ENCODE peak calls at places on chromosomes 4 and X, in five cellular contexts. One of them, this sample, is unnamed.

GRCh38 chr4:123390846-123391456 is 5.6 kb upstream of the SPRY1 start:
- DNase-seq in stimulated activated CD8-positive, alpha-beta memory T cell treated with anti-CD3 and anti-CD28 coated beads, Interleukin-4, amount 100 ng/mL, for 4 hours: no peak
- DNase-seq in mucosa of descending colon: no peak
- DNase-seq in type B pancreatic cell: no peak
- DNase-seq in MM.1S: peak
- DNase-seq in this sample: peak

GRCh38 chrX:18946157-18946556 is 37.8 kb downstream of the PHKA2 start:
- DNase-seq in stimulated activated CD8-positive, alpha-beta memory T cell treated with anti-CD3 and anti-CD28 coated beads, Interleukin-4, amount 100 ng/mL, for 4 hours: no peak
- DNase-seq in mucosa of descending colon: no peak
- DNase-seq in type B pancreatic cell: no peak
- DNase-seq in MM.1S: no peak
- DNase-seq in this sample: no peak

GRCh38 chrX:57453901-57454300 is 137.9 kb upstream of the ZXDB start:
- DNase-seq in stimulated activated CD8-positive, alpha-beta memory T cell treated with anti-CD3 and anti-CD28 coated beads, Interleukin-4, amount 100 ng/mL, for 4 hours: no peak
- DNase-seq in mucosa of descending colon: no peak
- DNase-seq in type B pancreatic cell: no peak
- DNase-seq in MM.1S: peak
- DNase-seq in this sample: peak

GRCh38 chr4:33961751-33962150 is 2282.6 kb downstream of the ARAP2 start:
- DNase-seq in stimulated activated CD8-positive, alpha-beta memory T cell treated with anti-CD3 and anti-CD28 coated beads, Interleukin-4, amount 100 ng/mL, for 4 hours: no peak
- DNase-seq in mucosa of descending colon: no peak
- DNase-seq in type B pancreatic cell: no peak
- DNase-seq in MM.1S: no peak
- DNase-seq in this sample: no peak

GRCh38 chr4:165355900-165356300 is 22.9 kb upstream of the CPE start:
- DNase-seq in stimulated activated CD8-positive, alpha-beta memory T cell treated with anti-CD3 and anti-CD28 coated beads, Interleukin-4, amount 100 ng/mL, for 4 hours: no peak
- DNase-seq in mucosa of descending colon: peak
- DNase-seq in type B pancreatic cell: no peak
- DNase-seq in MM.1S: peak
- DNase-seq in this sample: no peak

GRCh38 chr4:6939761-6940743 is 30.4 kb downstream of the TBC1D14 start:
- DNase-seq in stimulated activated CD8-positive, alpha-beta memory T cell treated with anti-CD3 and anti-CD28 coated beads, Interleukin-4, amount 100 ng/mL, for 4 hours: no peak
- DNase-seq in mucosa of descending colon: no peak
- DNase-seq in type B pancreatic cell: no peak
- DNase-seq in MM.1S: no peak
- DNase-seq in this sample: peak

GRCh38 chrX:44439242-44439641 is 95.8 kb upstream of the EFHC2 start:
- DNase-seq in stimulated activated CD8-positive, alpha-beta memory T cell treated with anti-CD3 and anti-CD28 coated beads, Interleukin-4, amount 100 ng/mL, for 4 hours: no peak
- DNase-seq in mucosa of descending colon: no peak
- DNase-seq in type B pancreatic cell: no peak
- DNase-seq in MM.1S: no peak
- DNase-seq in this sample: no peak

GRCh38 chrX:25968920-25969319 is 169.2 kb upstream of the MAGEB18 start:
- DNase-seq in stimulated activated CD8-positive, alpha-beta memory T cell treated with anti-CD3 and anti-CD28 coated beads, Interleukin-4, amount 100 ng/mL, for 4 hours: no peak
- DNase-seq in mucosa of descending colon: no peak
- DNase-seq in type B pancreatic cell: no peak
- DNase-seq in MM.1S: peak
- DNase-seq in this sample: peak

GRCh38 chr4:3407171-3407771 is 34.5 kb upstream of the HGFAC start:
- DNase-seq in stimulated activated CD8-positive, alpha-beta memory T cell treated with anti-CD3 and anti-CD28 coated beads, Interleukin-4, amount 100 ng/mL, for 4 hours: no peak
- DNase-seq in mucosa of descending colon: no peak
- DNase-seq in type B pancreatic cell: no peak
- DNase-seq in MM.1S: no peak
- DNase-seq in this sample: no peak

GRCh38 chr4:8709729-8710360 is 117.3 kb downstream of the CPZ start:
- DNase-seq in stimulated activated CD8-positive, alpha-beta memory T cell treated with anti-CD3 and anti-CD28 coated beads, Interleukin-4, amount 100 ng/mL, for 4 hours: no peak
- DNase-seq in mucosa of descending colon: no peak
- DNase-seq in type B pancreatic cell: peak
- DNase-seq in MM.1S: no peak
- DNase-seq in this sample: no peak

GRCh38 chr4:22498866-22499265 is 17.0 kb downstream of the ADGRA3 start:
- DNase-seq in stimulated activated CD8-positive, alpha-beta memory T cell treated with anti-CD3 and anti-CD28 coated beads, Interleukin-4, amount 100 ng/mL, for 4 hours: no peak
- DNase-seq in mucosa of descending colon: no peak
- DNase-seq in type B pancreatic cell: no peak
- DNase-seq in MM.1S: no peak
- DNase-seq in this sample: no peak

GRCh38 chr4:82525287-82525898 is 36.4 kb downstream of the TMEM150C start:
- DNase-seq in stimulated activated CD8-positive, alpha-beta memory T cell treated with anti-CD3 and anti-CD28 coated beads, Interleukin-4, amount 100 ng/mL, for 4 hours: no peak
- DNase-seq in mucosa of descending colon: no peak
- DNase-seq in type B pancreatic cell: no peak
- DNase-seq in MM.1S: no peak
- DNase-seq in this sample: no peak

GRCh38 chr4:85092536-85092935 is 126.0 kb upstream of the WDFY3 start:
- DNase-seq in stimulated activated CD8-positive, alpha-beta memory T cell treated with anti-CD3 and anti-CD28 coated beads, Interleukin-4, amount 100 ng/mL, for 4 hours: no peak
- DNase-seq in mucosa of descending colon: no peak
- DNase-seq in type B pancreatic cell: no peak
- DNase-seq in MM.1S: no peak
- DNase-seq in this sample: no peak

GRCh38 chr4:95546866-95547707 is 1.7 kb downstream of the UNC5C start:
- DNase-seq in stimulated activated CD8-positive, alpha-beta memory T cell treated with anti-CD3 and anti-CD28 coated beads, Interleukin-4, amount 100 ng/mL, for 4 hours: no peak
- DNase-seq in mucosa of descending colon: no peak
- DNase-seq in type B pancreatic cell: no peak
- DNase-seq in MM.1S: no peak
- DNase-seq in this sample: no peak

GRCh38 chrX:2608638-2609430 is 82.3 kb upstream of the CD99 start:
- DNase-seq in stimulated activated CD8-positive, alpha-beta memory T cell treated with anti-CD3 and anti-CD28 coated beads, Interleukin-4, amount 100 ng/mL, for 4 hours: peak
- DNase-seq in mucosa of descending colon: peak
- DNase-seq in type B pancreatic cell: peak
- DNase-seq in MM.1S: peak
- DNase-seq in this sample: peak

GRCh38 chr4:116638592-116638991 is 446.8 kb downstream of the TRAM1L1 start:
- DNase-seq in stimulated activated CD8-positive, alpha-beta memory T cell treated with anti-CD3 and anti-CD28 coated beads, Interleukin-4, amount 100 ng/mL, for 4 hours: no peak
- DNase-seq in mucosa of descending colon: no peak
- DNase-seq in type B pancreatic cell: no peak
- DNase-seq in MM.1S: no peak
- DNase-seq in this sample: no peak

GRCh38 chr4:71184195-71184781 is 154.5 kb upstream of the SLC4A4 start:
- DNase-seq in stimulated activated CD8-positive, alpha-beta memory T cell treated with anti-CD3 and anti-CD28 coated beads, Interleukin-4, amount 100 ng/mL, for 4 hours: no peak
- DNase-seq in mucosa of descending colon: peak
- DNase-seq in type B pancreatic cell: no peak
- DNase-seq in MM.1S: peak
- DNase-seq in this sample: peak

GRCh38 chr4:8307714-8308113 is 38.2 kb downstream of the HTRA3 start:
- DNase-seq in stimulated activated CD8-positive, alpha-beta memory T cell treated with anti-CD3 and anti-CD28 coated beads, Interleukin-4, amount 100 ng/mL, for 4 hours: no peak
- DNase-seq in mucosa of descending colon: no peak
- DNase-seq in type B pancreatic cell: no peak
- DNase-seq in MM.1S: no peak
- DNase-seq in this sample: no peak

GRCh38 chr4:8101796-8102355 is 56.7 kb downstream of the ABLIM2 start:
- DNase-seq in stimulated activated CD8-positive, alpha-beta memory T cell treated with anti-CD3 and anti-CD28 coated beads, Interleukin-4, amount 100 ng/mL, for 4 hours: no peak
- DNase-seq in mucosa of descending colon: no peak
- DNase-seq in type B pancreatic cell: no peak
- DNase-seq in MM.1S: no peak
- DNase-seq in this sample: no peak

GRCh38 chr4:61994036-61994435 is 793.9 kb downstream of the ADGRL3 start:
- DNase-seq in stimulated activated CD8-positive, alpha-beta memory T cell treated with anti-CD3 and anti-CD28 coated beads, Interleukin-4, amount 100 ng/mL, for 4 hours: no peak
- DNase-seq in mucosa of descending colon: peak
- DNase-seq in type B pancreatic cell: no peak
- DNase-seq in MM.1S: no peak
- DNase-seq in this sample: no peak

GRCh38 chrX:19040373-19040772 is 56.5 kb upstream of the PHKA2 start:
- DNase-seq in stimulated activated CD8-positive, alpha-beta memory T cell treated with anti-CD3 and anti-CD28 coated beads, Interleukin-4, amount 100 ng/mL, for 4 hours: no peak
- DNase-seq in mucosa of descending colon: no peak
- DNase-seq in type B pancreatic cell: no peak
- DNase-seq in MM.1S: no peak
- DNase-seq in this sample: no peak

GRCh38 chrX:68658530-68658929 is 11.1 kb downstream of the STARD8 start:
- DNase-seq in stimulated activated CD8-positive, alpha-beta memory T cell treated with anti-CD3 and anti-CD28 coated beads, Interleukin-4, amount 100 ng/mL, for 4 hours: no peak
- DNase-seq in mucosa of descending colon: no peak
- DNase-seq in type B pancreatic cell: no peak
- DNase-seq in MM.1S: no peak
- DNase-seq in this sample: no peak

GRCh38 chr4:71186257-71186565 is 152.6 kb upstream of the SLC4A4 start:
- DNase-seq in stimulated activated CD8-positive, alpha-beta memory T cell treated with anti-CD3 and anti-CD28 coated beads, Interleukin-4, amount 100 ng/mL, for 4 hours: no peak
- DNase-seq in mucosa of descending colon: no peak
- DNase-seq in type B pancreatic cell: no peak
- DNase-seq in MM.1S: no peak
- DNase-seq in this sample: no peak

GRCh38 chr4:180967936-180968335 is 1275.3 kb upstream of the TENM3 start:
- DNase-seq in stimulated activated CD8-positive, alpha-beta memory T cell treated with anti-CD3 and anti-CD28 coated beads, Interleukin-4, amount 100 ng/mL, for 4 hours: no peak
- DNase-seq in mucosa of descending colon: no peak
- DNase-seq in type B pancreatic cell: no peak
- DNase-seq in MM.1S: no peak
- DNase-seq in this sample: no peak

GRCh38 chrX:9847071-9847470 is 60.8 kb downstream of the SHROOM2 start:
- DNase-seq in stimulated activated CD8-positive, alpha-beta memory T cell treated with anti-CD3 and anti-CD28 coated beads, Interleukin-4, amount 100 ng/mL, for 4 hours: no peak
- DNase-seq in mucosa of descending colon: peak
- DNase-seq in type B pancreatic cell: no peak
- DNase-seq in MM.1S: no peak
- DNase-seq in this sample: no peak

GRCh38 chrX:3699841-3700381 is 13.5 kb downstream of the PRKX start:
- DNase-seq in stimulated activated CD8-positive, alpha-beta memory T cell treated with anti-CD3 and anti-CD28 coated beads, Interleukin-4, amount 100 ng/mL, for 4 hours: no peak
- DNase-seq in mucosa of descending colon: no peak
- DNase-seq in type B pancreatic cell: no peak
- DNase-seq in MM.1S: peak
- DNase-seq in this sample: peak

GRCh38 chrX:148741441-148741840 is 241.0 kb downstream of the AFF2 start:
- DNase-seq in stimulated activated CD8-positive, alpha-beta memory T cell treated with anti-CD3 and anti-CD28 coated beads, Interleukin-4, amount 100 ng/mL, for 4 hours: no peak
- DNase-seq in mucosa of descending colon: no peak
- DNase-seq in type B pancreatic cell: no peak
- DNase-seq in MM.1S: no peak
- DNase-seq in this sample: no peak

GRCh38 chrX:56813318-56813837 is 84.3 kb downstream of the NBDY start:
- DNase-seq in stimulated activated CD8-positive, alpha-beta memory T cell treated with anti-CD3 and anti-CD28 coated beads, Interleukin-4, amount 100 ng/mL, for 4 hours: peak
- DNase-seq in mucosa of descending colon: peak
- DNase-seq in type B pancreatic cell: no peak
- DNase-seq in MM.1S: no peak
- DNase-seq in this sample: no peak

GRCh38 chrX:2451456-2452316 is 49.1 kb downstream of the DHRSX start:
- DNase-seq in stimulated activated CD8-positive, alpha-beta memory T cell treated with anti-CD3 and anti-CD28 coated beads, Interleukin-4, amount 100 ng/mL, for 4 hours: no peak
- DNase-seq in mucosa of descending colon: no peak
- DNase-seq in type B pancreatic cell: no peak
- DNase-seq in MM.1S: no peak
- DNase-seq in this sample: no peak

GRCh38 chrX:131841496-131842410 is 181.3 kb upstream of the STK26 start:
- DNase-seq in stimulated activated CD8-positive, alpha-beta memory T cell treated with anti-CD3 and anti-CD28 coated beads, Interleukin-4, amount 100 ng/mL, for 4 hours: no peak
- DNase-seq in mucosa of descending colon: peak
- DNase-seq in type B pancreatic cell: no peak
- DNase-seq in MM.1S: peak
- DNase-seq in this sample: peak

GRCh38 chr4:89482248-89482647 is 174.6 kb upstream of the GPRIN3 start:
- DNase-seq in stimulated activated CD8-positive, alpha-beta memory T cell treated with anti-CD3 and anti-CD28 coated beads, Interleukin-4, amount 100 ng/mL, for 4 hours: no peak
- DNase-seq in mucosa of descending colon: peak
- DNase-seq in type B pancreatic cell: no peak
- DNase-seq in MM.1S: peak
- DNase-seq in this sample: peak

GRCh38 chr4:88697588-88698329 is at the start of gene NAP1L5:
- DNase-seq in stimulated activated CD8-positive, alpha-beta memory T cell treated with anti-CD3 and anti-CD28 coated beads, Interleukin-4, amount 100 ng/mL, for 4 hours: peak
- DNase-seq in mucosa of descending colon: peak
- DNase-seq in type B pancreatic cell: no peak
- DNase-seq in MM.1S: no peak
- DNase-seq in this sample: peak

GRCh38 chrX:121479406-121479805 is 432.0 kb downstream of the GLUD2 start:
- DNase-seq in stimulated activated CD8-positive, alpha-beta memory T cell treated with anti-CD3 and anti-CD28 coated beads, Interleukin-4, amount 100 ng/mL, for 4 hours: no peak
- DNase-seq in mucosa of descending colon: peak
- DNase-seq in type B pancreatic cell: no peak
- DNase-seq in MM.1S: no peak
- DNase-seq in this sample: no peak

GRCh38 chr4:3375688-3376087 is 66.1 kb upstream of the HGFAC start:
- DNase-seq in stimulated activated CD8-positive, alpha-beta memory T cell treated with anti-CD3 and anti-CD28 coated beads, Interleukin-4, amount 100 ng/mL, for 4 hours: no peak
- DNase-seq in mucosa of descending colon: no peak
- DNase-seq in type B pancreatic cell: no peak
- DNase-seq in MM.1S: no peak
- DNase-seq in this sample: no peak

GRCh38 chr4:73753215-73753614 is 12.8 kb downstream of the CXCL8 start:
- DNase-seq in stimulated activated CD8-positive, alpha-beta memory T cell treated with anti-CD3 and anti-CD28 coated beads, Interleukin-4, amount 100 ng/mL, for 4 hours: no peak
- DNase-seq in mucosa of descending colon: no peak
- DNase-seq in type B pancreatic cell: no peak
- DNase-seq in MM.1S: no peak
- DNase-seq in this sample: no peak

GRCh38 chrX:153387345-153387744 is 13.8 kb downstream of the PNMA6E start:
- DNase-seq in stimulated activated CD8-positive, alpha-beta memory T cell treated with anti-CD3 and anti-CD28 coated beads, Interleukin-4, amount 100 ng/mL, for 4 hours: no peak
- DNase-seq in mucosa of descending colon: no peak
- DNase-seq in type B pancreatic cell: no peak
- DNase-seq in MM.1S: no peak
- DNase-seq in this sample: no peak

GRCh38 chr4:1209821-1210220 is 37.4 kb upstream of the SPON2 start:
- DNase-seq in stimulated activated CD8-positive, alpha-beta memory T cell treated with anti-CD3 and anti-CD28 coated beads, Interleukin-4, amount 100 ng/mL, for 4 hours: no peak
- DNase-seq in mucosa of descending colon: no peak
- DNase-seq in type B pancreatic cell: no peak
- DNase-seq in MM.1S: no peak
- DNase-seq in this sample: no peak

GRCh38 chrX:19193584-19193983 is 71.3 kb upstream of the ADGRG2 start:
- DNase-seq in stimulated activated CD8-positive, alpha-beta memory T cell treated with anti-CD3 and anti-CD28 coated beads, Interleukin-4, amount 100 ng/mL, for 4 hours: no peak
- DNase-seq in mucosa of descending colon: no peak
- DNase-seq in type B pancreatic cell: no peak
- DNase-seq in MM.1S: no peak
- DNase-seq in this sample: no peak

This sample was measured in RPMI8226.